ENCODE peak calls at places on chromosomes 11 and 22, in ten cellular contexts. I is heart left ventricle; P is CD8-positive, alpha-beta memory T cell; E is Peyer's patch; F is IMR-90; J is GM23248; V is cardiac muscle cell; K is neuronal stem cell; U is foreskin fibroblast; M is AG04450. H is an unnamed sample.

GRCh38 chr11:74570266-74571061 is 21.9 kb upstream of the POLD3 start:
- DNase-seq in I (peak; percentile 32), U (peak; percentile 64), P (no peak), J (peak; percentile 73), K (peak; percentile 37), M (no peak), F (peak; percentile 53), V (peak; percentile 62), E (no peak), H (peak; percentile 37)

GRCh38 chr22:43343262-43343988 is at the start of gene SCUBE1:
- DNase-seq in V (peak; percentile 85), K (peak; percentile 87), J (peak; percentile 65), U (peak; percentile 48), M (no peak), P (peak; percentile 17), F (no peak), E (peak; percentile 22), I (peak; percentile 61), H (peak; percentile 25)

GRCh38 chr11:132734217-132734616 is 798.1 kb downstream of the OPCML start:
- DNase-seq in E (no peak), K (no peak), U (peak; percentile 54), J (peak; percentile 92), M (peak; percentile 49), F (peak; percentile 90), V (no peak), P (no peak), I (no peak), H (peak; percentile 100)

GRCh38 chr11:64692764-64693331 is 30.1 kb downstream of the NRXN2 start:
- DNase-seq in V (no peak), P (no peak), K (no peak), J (no peak), F (no peak), E (no peak), M (no peak), I (no peak), U (no peak), H (no peak)

GRCh38 chr11:116255234-116255953 is 517.4 kb downstream of the BUD13 start:
- DNase-seq in K (no peak), I (no peak), M (no peak), U (no peak), V (no peak), P (no peak), E (no peak), J (no peak), F (no peak), H (no peak)

GRCh38 chr22:40721266-40721665 is 42.0 kb downstream of the MCHR1 start:
- DNase-seq in F (peak; percentile 71), M (no peak), K (no peak), V (peak; percentile 47), P (no peak), I (no peak), J (peak; percentile 63), U (peak; percentile 59), E (no peak), H (peak; percentile 65)

GRCh38 chr22:36901411-36902142 is 11.9 kb upstream of the CSF2RB start:
- DNase-seq in U (no peak), F (no peak), I (no peak), P (no peak), J (no peak), E (peak; percentile 21), K (no peak), M (no peak), V (no peak), H (no peak)

GRCh38 chr11:76185931-76186401 is 20.3 kb downstream of the WNT11 start:
- DNase-seq in E (no peak), I (no peak), K (no peak), U (peak; percentile 64), V (peak; percentile 49), P (no peak), F (no peak), M (no peak), J (peak; percentile 16), H (no peak)

GRCh38 chr22:20981787-20982562 is at the start of gene LZTR1:
- DNase-seq in J (peak; percentile 96), M (peak; percentile 53), U (peak; percentile 96), E (peak; percentile 84), P (peak; percentile 65), I (peak; percentile 86), V (peak; percentile 87), K (peak; percentile 80), F (peak; percentile 82), H (peak; percentile 87)

GRCh38 chr22:20805972-20806471 is 32.1 kb downstream of the SERPIND1 start:
- DNase-seq in F (peak; percentile 10), I (no peak), E (no peak), P (no peak), V (no peak), K (no peak), M (no peak), U (peak; percentile 46), J (peak; percentile 46), H (no peak)

GRCh38 chr11:58905141-58905715 is 34.1 kb upstream of the GLYATL1 start:
- DNase-seq in V (peak; percentile 45), M (no peak), E (no peak), U (peak; percentile 89), I (peak; percentile 39), P (no peak), F (peak; percentile 70), J (peak; percentile 82), K (peak; percentile 59), H (peak; percentile 66)

GRCh38 chr11:67055812-67056211 is 835 bp upstream of the RHOD start:
- DNase-seq in K (no peak), I (no peak), F (peak; percentile 15), U (peak; percentile 61), E (no peak), V (no peak), J (peak; percentile 76), M (no peak), P (no peak), H (no peak)
- H3K4me3 ChIP-seq in K (no peak overlapping the region), I (peak overlapping the region; percentile 61), F (no peak overlapping the region), U (peak overlapping the region; percentile 64), E (peak overlapping the region; percentile 57), V (no peak overlapping the region), J (peak overlapping the region; percentile 73), M (peak overlapping the region; percentile 62), P (no peak overlapping the region), H (peak overlapping the region; percentile 47)

GRCh38 chr11:48006301-48006992 is 26.1 kb downstream of the PTPRJ start:
- DNase-seq in J (peak; percentile 90), F (peak; percentile 79), M (no peak), K (no peak), V (no peak), I (no peak), P (no peak), E (no peak), U (peak; percentile 70), H (peak; percentile 82)
- H3K4me3 ChIP-seq in J (peak overlapping the region; percentile 43), F (no peak overlapping the region), M (no peak overlapping the region), K (no peak overlapping the region), V (no peak overlapping the region), I (no peak overlapping the region), P (peak overlapping the region; percentile 39), E (no peak overlapping the region), U (no peak overlapping the region), H (no peak overlapping the region)

GRCh38 chr22:11066458-11067285 is 4461.3 kb upstream of the OR11H1 start:
- DNase-seq in P (no peak), I (no peak), U (no peak), V (no peak), K (no peak), J (no peak), M (no peak), F (no peak), E (no peak), H (no peak)
- H3K4me3 ChIP-seq in P (no peak overlapping the region), I (no peak overlapping the region), U (no peak overlapping the region), V (no peak overlapping the region), K (peak overlapping the region; percentile 63), J (no peak overlapping the region), M (no peak overlapping the region), F (no peak overlapping the region), E (no peak overlapping the region), H (no peak overlapping the region)

GRCh38 chr11:124716596-124716995 is 23.1 kb upstream of the NRGN start:
- DNase-seq in I (no peak), E (no peak), V (no peak), U (no peak), J (peak; percentile 11), P (no peak), K (no peak), M (no peak), F (peak; percentile 27), H (no peak)
- H3K4me3 ChIP-seq in I (no peak overlapping the region), E (no peak overlapping the region), V (no peak overlapping the region), U (no peak overlapping the region), J (no peak overlapping the region), P (no peak overlapping the region), K (no peak overlapping the region), M (no peak overlapping the region), F (no peak overlapping the region), H (no peak overlapping the region)

GRCh38 chr11:114039551-114039950 is 20.0 kb upstream of the ZBTB16 start:
- DNase-seq in I (no peak), P (no peak), M (no peak), V (no peak), J (no peak), K (no peak), E (no peak), U (peak; percentile 61), F (no peak), H (no peak)

GRCh38 chr11:114033572-114033971 is 25.9 kb upstream of the ZBTB16 start:
- DNase-seq in E (no peak), J (no peak), F (no peak), M (no peak), V (no peak), U (no peak), I (no peak), P (no peak), K (no peak), H (no peak)

GRCh38 chr11:114034956-114035355 is 24.6 kb upstream of the ZBTB16 start:
- DNase-seq in V (no peak), K (no peak), J (no peak), M (no peak), I (no peak), E (no peak), P (no peak), F (no peak), U (no peak), H (no peak)

GRCh38 chr11:114036156-114036811 is 23.2 kb upstream of the ZBTB16 start:
- DNase-seq in I (peak; percentile 92), J (peak; percentile 84), K (peak; percentile 88), M (no peak), V (peak; percentile 93), U (peak; percentile 91), E (peak; percentile 62), F (peak; percentile 18), P (peak; percentile 43), H (peak; percentile 19)

DNA sequence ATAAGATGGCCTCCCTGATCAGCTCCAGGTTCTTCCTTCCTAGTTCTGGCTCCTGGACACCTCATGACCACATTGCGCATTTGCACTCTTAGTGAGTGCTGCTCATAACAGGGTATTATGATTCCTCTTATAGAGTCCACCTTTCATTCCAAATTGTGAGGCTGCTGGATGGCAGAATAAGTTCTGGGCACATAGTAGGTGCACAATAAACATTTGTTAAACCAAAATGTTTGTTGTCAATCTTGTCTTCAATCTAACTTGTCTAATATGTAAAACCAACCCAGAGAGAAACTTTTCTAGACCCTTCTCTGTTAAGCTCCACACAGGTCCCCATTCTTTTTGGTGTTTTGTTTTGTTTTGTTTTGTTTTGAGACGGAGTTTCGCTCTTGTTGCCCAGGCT is 22.6 kb upstream of the ZBTB16 start:
- DNase-seq in F (no peak), M (no peak), V (no peak), U (no peak), I (no peak), J (no peak), P (no peak), K (no peak), E (no peak), H (no peak)
- H3K4me3 ChIP-seq in F (no peak overlapping the region), M (no peak overlapping the region), V (no peak overlapping the region), U (no peak overlapping the region), I (no peak overlapping the region), J (peak overlapping the region; percentile 73), P (no peak overlapping the region), K (no peak overlapping the region), E (no peak overlapping the region), H (no peak overlapping the region)